ENCODE peak calls at places on chromosomes 7 and 10, in eight cellular contexts. P is stimulated activated CD8-positive, alpha-beta memory T cell treated with anti-CD3 and anti-CD28 coated beads, Interleukin-2, amount 100 ng/mL, for 1 hour; M is mammary epithelial cell; J is fibroblast of gingiva; I is T-cell; V is GM20000; K is BJ; Q is cardiac fibroblast. E is an unnamed sample.

GRCh38 chr7:94584113-94584512 is 71.8 kb downstream of the SGCE start:
- DNase-seq in J (peak; percentile 24), M (no peak), P (no peak), I (no peak), K (peak; percentile 5), Q (peak; percentile 40), V (no peak), E (no peak)

GRCh38 chr10:79266543-79267312 is 80.5 kb upstream of the PPIF start:
- DNase-seq in P (no peak), J (peak; percentile 86), Q (peak; percentile 94), K (peak; percentile 81), V (peak; percentile 77), M (peak; percentile 71), I (no peak), E (peak; percentile 70)

GRCh38 chr7:139745330-139746143 is 32.3 kb downstream of the HIPK2 start:
- DNase-seq in M (no peak), I (no peak), K (no peak), V (no peak), P (no peak), Q (peak; percentile 48), J (no peak), E (no peak)

GRCh38 chr7:105745681-105746330 is 130.6 kb downstream of the ATXN7L1 start:
- DNase-seq in Q (no peak), I (no peak), P (no peak), V (no peak), M (no peak), J (no peak), K (no peak), E (no peak)

GRCh38 chr10:125479059-125479458 is 203.9 kb downstream of the TEX36 start:
- DNase-seq in V (no peak), Q (no peak), I (no peak), M (peak; percentile 96), J (no peak), P (no peak), K (no peak), E (peak; percentile 7)

GRCh38 chr10:49178489-49179471 is 9.4 kb downstream of the TMEM273 start:
- DNase-seq in K (no peak), J (no peak), I (no peak), V (no peak), Q (no peak), M (no peak), P (no peak), E (no peak)

GRCh38 chr7:100483101-100483727 is 513 bp upstream of the NYAP1 start:
- DNase-seq in I (peak; percentile 85), P (peak; percentile 70), K (no peak), M (no peak), V (peak; percentile 95), J (peak; percentile 21), Q (peak; percentile 66), E (no peak)

GRCh38 chr10:132652936-132653590 is 115.5 kb downstream of the INPP5A start:
- DNase-seq in V (no peak), P (no peak), I (no peak), Q (no peak), M (no peak), J (no peak), K (no peak), E (no peak)

GRCh38 chr7:93202594-93203273 is 23.5 kb downstream of the HEPACAM2 start:
- DNase-seq in K (no peak), J (no peak), Q (no peak), P (no peak), V (no peak), M (no peak), I (no peak), E (no peak)

GRCh38 chr7:109864263-109864662 is 1226.7 kb upstream of the LRRN3 start:
- DNase-seq in J (no peak), V (no peak), K (no peak), P (no peak), M (no peak), Q (no peak), I (no peak), E (no peak)